ENCODE peak calls at places on chromosomes 3 and 15, in six cellular contexts. V is SJSA1, R is mammary epithelial cell, W is astrocyte, K is sigmoid colon, Y is adrenal gland. L is an unnamed sample.

GRCh38 chr3:189324538-189325138 is 152.9 kb downstream of the TPRG1 start:
- DNase-seq in V (peak), W (peak), K (no peak), R (peak), Y (peak), L (peak)

GRCh38 chr3:10505791-10506585 is 602 bp upstream of the ATP2B2 start:
- DNase-seq in W (no peak), K (no peak), R (no peak), V (no peak), Y (no peak), L (no peak)

GRCh38 chr15:58396181-58396580 is 35.6 kb upstream of the LIPC start:
- DNase-seq in W (peak), V (no peak), Y (no peak), K (no peak), R (peak), L (no peak)

GRCh38 chr15:62119224-62119925 is 45.7 kb downstream of the C2CD4B start:
- DNase-seq in W (peak), Y (peak), R (peak), V (peak), K (no peak), L (no peak)

GRCh38 chr3:61956236-61956635 is 394.9 kb downstream of the PTPRG start:
- DNase-seq in W (peak), K (no peak), Y (no peak), R (peak), V (no peak), L (no peak)

GRCh38 chr3:156358232-156358631 is 196.7 kb downstream of the SSR3 start:
- DNase-seq in R (no peak), W (no peak), K (no peak), Y (no peak), V (no peak), L (no peak)

GRCh38 chr3:197426161-197426566 is 127.8 kb upstream of the DLG1 start:
- DNase-seq in Y (peak), R (no peak), W (no peak), V (peak), K (no peak), L (no peak)

GRCh38 chr3:2391876-2392275 is 293.2 kb downstream of the CNTN4 start:
- DNase-seq in V (no peak), R (no peak), K (no peak), Y (no peak), W (no peak), L (no peak)

GRCh38 chr3:102225407-102226132 is 209.2 kb upstream of the ZPLD1 start:
- DNase-seq in V (no peak), R (peak), Y (peak), W (peak), K (no peak), L (no peak)

GRCh38 chr3:183597959-183598358 is 37.5 kb upstream of the KLHL24 start:
- DNase-seq in Y (no peak), K (no peak), V (no peak), R (no peak), W (no peak), L (no peak)

GRCh38 chr3:23017800-23018199 is 185.3 kb upstream of the UBE2E2 start:
- DNase-seq in R (peak), W (peak), K (no peak), Y (no peak), V (no peak), L (no peak)

GRCh38 chr3:62139957-62140356 is 233.4 kb downstream of the FEZF2 start:
- DNase-seq in Y (no peak), R (no peak), W (peak), K (no peak), V (no peak), L (no peak)

GRCh38 chr15:76190070-76190564 is 121.2 kb downstream of the ETFA start:
- DNase-seq in V (no peak), Y (no peak), R (no peak), K (no peak), W (no peak), L (no peak)

GRCh38 chr3:117356296-117356695 is 646.7 kb downstream of the TUSC7 start:
- DNase-seq in Y (no peak), R (no peak), W (no peak), K (no peak), V (no peak), L (no peak)

GRCh38 chr3:102682761-102683160 is 247.9 kb downstream of the ZPLD1 start:
- DNase-seq in Y (no peak), W (no peak), R (no peak), V (no peak), K (no peak), L (no peak)

GRCh38 chr3:188633206-188633605 is 479.2 kb downstream of the LPP start:
- DNase-seq in Y (no peak), K (no peak), R (no peak), W (no peak), V (no peak), L (no peak)

GRCh38 chr3:54660599-54661210 is 267.2 kb downstream of the LRTM1 start:
- DNase-seq in V (no peak), W (no peak), Y (peak), R (no peak), K (peak), L (no peak)

GRCh38 chr3:171543759-171544284 is 83.6 kb upstream of the TNIK start:
- DNase-seq in W (no peak), K (no peak), Y (no peak), V (no peak), R (no peak), L (no peak)

GRCh38 chr15:34520566-34520965 is 62.9 kb downstream of the GOLGA8B start:
- DNase-seq in Y (no peak), K (no peak), V (no peak), R (no peak), W (no peak), L (no peak)

GRCh38 chr3:50661321-50661837 is 13.3 kb upstream of the DOCK3 start:
- DNase-seq in V (no peak), R (no peak), W (no peak), K (no peak), Y (no peak), L (no peak)

GRCh38 chr15:33547876-33548275 is 237.1 kb downstream of the RYR3 start:
- DNase-seq in K (no peak), R (peak), Y (peak), V (peak), W (peak), L (no peak)

GRCh38 chr3:21672303-21672702 is 78.7 kb downstream of the ZNF385D start:
- DNase-seq in K (no peak), R (peak), V (no peak), W (peak), Y (no peak), L (no peak)

GRCh38 chr3:119599558-119600174 is 2.0 kb downstream of the PLA1A start:
- DNase-seq in W (no peak), R (no peak), Y (no peak), V (no peak), K (no peak), L (no peak)

GRCh38 chr15:81117136-81117535 is 16.9 kb upstream of the CFAP161 start:
- DNase-seq in Y (no peak), V (no peak), W (no peak), K (no peak), R (peak), L (no peak)

GRCh38 chr3:142645236-142645793 is 49.1 kb downstream of the PLS1 start:
- DNase-seq in Y (no peak), W (peak), V (no peak), K (no peak), R (peak), L (no peak)

GRCh38 chr3:109643590-109643989 is 306.2 kb upstream of the DPPA4 start:
- DNase-seq in W (peak), Y (peak), R (peak), V (no peak), K (no peak), L (no peak)

GRCh38 chr3:64266065-64266874 is 41.0 kb upstream of the PRICKLE2 start:
- DNase-seq in R (peak), Y (peak), W (peak), K (peak), V (peak), L (no peak)

GRCh38 chr15:42194502-42194901 is 13.6 kb downstream of the VPS39 start:
- DNase-seq in K (no peak), V (peak), W (peak), Y (peak), R (peak), L (no peak)

GRCh38 chr15:32651229-32651837 is 9.8 kb downstream of the SCG5 start:
- DNase-seq in Y (peak), W (no peak), V (peak), R (peak), K (peak), L (peak)

GRCh38 chr15:57500979-57501576 is 90.6 kb upstream of the MYZAP start:
- DNase-seq in K (no peak), Y (no peak), R (no peak), W (peak), V (no peak), L (no peak)

GRCh38 chr3:193841581-193841980 is 248.6 kb downstream of the OPA1 start:
- DNase-seq in V (no peak), Y (no peak), W (no peak), R (no peak), K (no peak), L (no peak)

GRCh38 chr15:60758961-60759729 is 280.2 kb upstream of the ICE2 start:
- DNase-seq in W (peak), R (peak), V (no peak), Y (no peak), K (no peak), L (no peak)

GRCh38 chr15:74044267-74045110 is 37.9 kb downstream of the GOLGA6A start:
- DNase-seq in W (no peak), R (no peak), V (no peak), K (peak), Y (peak), L (no peak)

GRCh38 chr15:36797128-36797527 is 217.7 kb downstream of the CDIN1 start:
- DNase-seq in V (no peak), R (no peak), Y (no peak), K (no peak), W (no peak), L (no peak)

GRCh38 chr3:105490045-105490444 is 123.3 kb downstream of the ALCAM start:
- DNase-seq in R (no peak), V (no peak), Y (no peak), W (peak), K (no peak), L (no peak)

GRCh38 chr3:4850211-4850927 is 128.9 kb upstream of the BHLHE40 start:
- DNase-seq in K (no peak), W (peak), V (no peak), Y (no peak), R (no peak), L (no peak)

GRCh38 chr3:3110299-3110630 is at the start of gene IL5RA:
- DNase-seq in R (no peak), K (no peak), V (no peak), Y (no peak), W (no peak), L (no peak)

GRCh38 chr3:70108072-70108471 is 108.5 kb downstream of the SAMMSON start:
- DNase-seq in W (no peak), Y (peak), R (no peak), V (no peak), K (no peak), L (no peak)

GRCh38 chr3:4772171-4772804 is 206.9 kb upstream of the BHLHE40 start:
- DNase-seq in V (no peak), W (peak), R (no peak), Y (peak), K (peak), L (no peak)

GRCh38 chr3:120560304-120561250 is 35.6 kb upstream of the NDUFB4 start:
- DNase-seq in R (no peak), V (no peak), K (no peak), Y (peak), W (peak), L (no peak)

DNA sequence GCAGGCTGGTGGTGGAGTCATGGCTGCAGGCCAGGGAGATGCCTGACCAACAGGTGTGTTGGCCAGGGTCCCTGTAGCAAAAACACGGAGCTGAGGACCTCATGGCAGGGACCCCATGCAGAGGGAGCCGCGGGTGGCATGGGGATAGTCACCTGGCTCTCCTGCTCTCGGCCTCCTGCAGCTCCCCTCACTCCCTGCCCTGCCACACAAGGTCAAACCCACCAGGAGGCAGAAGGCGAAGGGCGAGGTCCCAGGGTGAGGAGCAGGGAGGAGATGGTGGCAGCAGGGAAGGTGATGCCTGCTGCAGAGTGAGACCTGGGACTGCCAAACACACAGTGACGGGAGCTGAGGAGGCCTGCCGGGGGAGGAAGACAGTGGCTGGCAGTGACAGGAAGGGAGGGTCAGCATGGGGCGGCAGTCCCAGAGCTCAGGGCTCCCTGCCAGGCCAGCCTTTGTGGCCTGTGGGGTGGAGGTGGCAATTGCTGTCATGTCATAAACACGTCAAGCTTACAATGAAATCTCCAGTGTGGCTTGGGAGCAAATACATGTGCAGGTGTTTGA is 144.3 kb downstream of the TJP1 start:
- DNase-seq in Y (no peak), R (no peak), V (no peak), W (no peak), K (no peak), L (no peak)
- H3K27ac ChIP-seq in Y (no peak), R (no peak), V (no peak), W (no peak), K (no peak), L (no peak)

GRCh38 chr3:43286115-43286885 is at the start of gene SNRK:
- DNase-seq in W (peak), K (peak), Y (peak), R (peak), V (peak), L (peak)
- H3K27ac ChIP-seq in W (peak), K (peak), Y (peak), R (peak), V (peak), L (peak)

DNA sequence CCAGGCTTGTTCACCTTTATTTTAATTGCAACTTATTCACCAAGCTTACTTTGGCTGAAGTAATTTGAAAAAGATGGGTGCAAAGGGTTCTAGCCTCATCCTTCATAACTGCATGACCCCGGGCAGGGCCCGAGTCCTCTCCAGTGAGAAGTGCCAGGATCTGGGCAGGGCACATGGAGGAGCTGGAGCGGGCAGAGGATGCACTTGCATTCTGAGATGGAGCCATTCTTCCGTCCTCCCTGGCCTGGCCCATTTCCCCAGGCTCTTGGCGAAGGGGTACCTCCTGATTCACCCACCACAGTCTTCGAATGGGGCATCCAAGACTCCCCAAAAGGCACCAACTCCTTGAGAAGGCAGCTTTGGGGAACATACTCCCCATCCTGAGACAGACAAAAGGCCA is 22.5 kb upstream of the PLXND1 start:
- DNase-seq in W (no peak), V (no peak), R (no peak), Y (no peak), K (no peak), L (no peak)
- H3K27ac ChIP-seq in W (no peak), V (no peak), R (no peak), Y (no peak), K (peak), L (no peak)

DNA sequence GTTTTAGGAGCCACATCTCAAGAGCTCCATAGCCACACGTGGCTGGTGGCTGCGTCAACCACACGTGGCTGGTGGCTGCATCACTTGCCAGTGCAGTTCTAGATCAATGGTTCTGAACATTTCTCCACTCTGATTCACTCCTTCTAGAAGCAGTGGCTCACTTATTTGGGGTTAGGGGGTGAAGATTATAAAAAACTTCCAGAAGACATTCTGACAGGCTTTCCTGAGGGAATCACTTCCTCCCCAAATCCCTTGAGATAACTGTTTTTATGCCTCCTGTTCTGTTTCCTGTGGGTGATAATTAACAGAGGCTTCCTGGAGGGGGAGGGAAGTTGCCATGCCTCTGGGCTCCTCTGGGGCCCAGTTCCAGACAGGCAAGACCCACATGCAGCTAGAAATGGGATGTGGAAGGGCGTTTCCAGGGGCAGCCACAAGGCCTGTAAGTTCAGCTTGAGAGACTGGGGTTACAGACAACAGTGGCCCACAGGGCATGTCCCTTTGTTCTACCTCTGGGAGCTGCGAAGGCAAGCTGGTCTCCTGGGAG is 23.6 kb downstream of the HEG1 start:
- DNase-seq in R (no peak), K (no peak), V (no peak), W (no peak), Y (no peak), L (no peak)
- H3K27ac ChIP-seq in R (no peak), K (peak), V (no peak), W (no peak), Y (no peak), L (no peak)

L was measured in naive thymus-derived CD4-positive, alpha-beta T cell.